ENCODE peak calls at places on chromosomes 12 and 14, in seven cellular contexts. One of them, this sample, is unnamed.

GRCh38 chr12:108850854-108851573 is 6.4 kb downstream of the SSH1 start:
- DNase-seq in activated CD4-positive, alpha-beta T cell treated with anti-CD3 and anti-CD28 coated beads for 1 hour: no peak
- DNase-seq in cardiac muscle cell: no peak
- DNase-seq in NCI-H1417: no peak
- DNase-seq in T-helper 1 cell: no peak
- DNase-seq in mammary epithelial cell: no peak
- DNase-seq in coronary artery: no peak
- DNase-seq in this sample: no peak

GRCh38 chr12:79897617-79898016 is 37.3 kb downstream of the PPP1R12A start:
- DNase-seq in activated CD4-positive, alpha-beta T cell treated with anti-CD3 and anti-CD28 coated beads for 1 hour: no peak
- DNase-seq in cardiac muscle cell: no peak
- DNase-seq in NCI-H1417: no peak
- DNase-seq in T-helper 1 cell: no peak
- DNase-seq in mammary epithelial cell: peak
- DNase-seq in coronary artery: no peak
- DNase-seq in this sample: no peak

GRCh38 chr12:14394317-14395058 is 29.0 kb downstream of the ATF7IP start:
- DNase-seq in activated CD4-positive, alpha-beta T cell treated with anti-CD3 and anti-CD28 coated beads for 1 hour: no peak
- DNase-seq in cardiac muscle cell: peak
- DNase-seq in NCI-H1417: no peak
- DNase-seq in T-helper 1 cell: no peak
- DNase-seq in mammary epithelial cell: peak
- DNase-seq in coronary artery: no peak
- DNase-seq in this sample: no peak

GRCh38 chr14:46571970-46572369 is 79.6 kb downstream of the RPL10L start:
- DNase-seq in activated CD4-positive, alpha-beta T cell treated with anti-CD3 and anti-CD28 coated beads for 1 hour: no peak
- DNase-seq in cardiac muscle cell: no peak
- DNase-seq in NCI-H1417: no peak
- DNase-seq in T-helper 1 cell: no peak
- DNase-seq in mammary epithelial cell: peak
- DNase-seq in coronary artery: no peak
- DNase-seq in this sample: no peak

GRCh38 chr12:130031571-130032189 is 127.9 kb upstream of the TMEM132D start:
- DNase-seq in activated CD4-positive, alpha-beta T cell treated with anti-CD3 and anti-CD28 coated beads for 1 hour: peak
- DNase-seq in cardiac muscle cell: peak
- DNase-seq in NCI-H1417: peak
- DNase-seq in T-helper 1 cell: peak
- DNase-seq in mammary epithelial cell: no peak
- DNase-seq in coronary artery: no peak
- DNase-seq in this sample: peak

GRCh38 chr14:81062816-81063215 is 107.4 kb downstream of the TSHR start:
- DNase-seq in activated CD4-positive, alpha-beta T cell treated with anti-CD3 and anti-CD28 coated beads for 1 hour: no peak
- DNase-seq in cardiac muscle cell: peak
- DNase-seq in NCI-H1417: no peak
- DNase-seq in T-helper 1 cell: no peak
- DNase-seq in mammary epithelial cell: peak
- DNase-seq in coronary artery: no peak
- DNase-seq in this sample: no peak

GRCh38 chr12:27463826-27464554 is 17.5 kb downstream of the SMCO2 start:
- DNase-seq in activated CD4-positive, alpha-beta T cell treated with anti-CD3 and anti-CD28 coated beads for 1 hour: no peak
- DNase-seq in cardiac muscle cell: no peak
- DNase-seq in NCI-H1417: no peak
- DNase-seq in T-helper 1 cell: no peak
- DNase-seq in mammary epithelial cell: no peak
- DNase-seq in coronary artery: no peak
- DNase-seq in this sample: peak

GRCh38 chr12:9649532-9649940 is 20.0 kb upstream of the CLEC2D start:
- DNase-seq in activated CD4-positive, alpha-beta T cell treated with anti-CD3 and anti-CD28 coated beads for 1 hour: no peak
- DNase-seq in cardiac muscle cell: peak
- DNase-seq in NCI-H1417: no peak
- DNase-seq in T-helper 1 cell: no peak
- DNase-seq in mammary epithelial cell: peak
- DNase-seq in coronary artery: no peak
- DNase-seq in this sample: peak

GRCh38 chr14:60349663-60350365 is 100.8 kb downstream of the PPM1A start:
- DNase-seq in activated CD4-positive, alpha-beta T cell treated with anti-CD3 and anti-CD28 coated beads for 1 hour: no peak
- DNase-seq in cardiac muscle cell: peak
- DNase-seq in NCI-H1417: peak
- DNase-seq in T-helper 1 cell: no peak
- DNase-seq in mammary epithelial cell: peak
- DNase-seq in coronary artery: no peak
- DNase-seq in this sample: peak

GRCh38 chr14:21248739-21249411 is 20.4 kb downstream of the HNRNPC start:
- DNase-seq in activated CD4-positive, alpha-beta T cell treated with anti-CD3 and anti-CD28 coated beads for 1 hour: no peak
- DNase-seq in cardiac muscle cell: no peak
- DNase-seq in NCI-H1417: no peak
- DNase-seq in T-helper 1 cell: no peak
- DNase-seq in mammary epithelial cell: no peak
- DNase-seq in coronary artery: no peak
- DNase-seq in this sample: no peak

GRCh38 chr12:33245459-33245858 is 194.2 kb downstream of the SYT10 start:
- DNase-seq in activated CD4-positive, alpha-beta T cell treated with anti-CD3 and anti-CD28 coated beads for 1 hour: no peak
- DNase-seq in cardiac muscle cell: no peak
- DNase-seq in NCI-H1417: no peak
- DNase-seq in T-helper 1 cell: no peak
- DNase-seq in mammary epithelial cell: no peak
- DNase-seq in coronary artery: no peak
- DNase-seq in this sample: no peak